ENCODE peak calls at places on chromosomes 7 and 10, in four cellular contexts. One of them, this sample, is unnamed. For H3K27me3 and H3K36me3, the result is how much of the 10 kb centered on the place peaks cover.

GRCh38 chr10:42783181-42783549 is 570 bp downstream of the BMS1 start:
- DNase-seq in kidney epithelial cell: peak
- DNase-seq in naive thymus-derived CD4-positive, alpha-beta T cell: no peak
- DNase-seq in H7: no peak
- DNase-seq in this sample: no peak

GRCh38 chr10:13612654-13613373 is 26.0 kb downstream of the PRPF18 start:
- DNase-seq in kidney epithelial cell: no peak
- DNase-seq in naive thymus-derived CD4-positive, alpha-beta T cell: no peak
- DNase-seq in H7: no peak
- DNase-seq in this sample: no peak

GRCh38 chr10:28845009-28845682 is 167.8 kb downstream of the BAMBI start:
- DNase-seq in kidney epithelial cell: no peak
- DNase-seq in naive thymus-derived CD4-positive, alpha-beta T cell: no peak
- DNase-seq in H7: no peak
- DNase-seq in this sample: no peak

GRCh38 chr7:42964849-42965805 is 33.0 kb downstream of the MRPL32 start:
- DNase-seq in kidney epithelial cell: no peak
- DNase-seq in naive thymus-derived CD4-positive, alpha-beta T cell: no peak
- DNase-seq in H7: no peak
- DNase-seq in this sample: no peak

GRCh38 chr7:22082553-22082885 is 136.8 kb upstream of the CDCA7L start:
- DNase-seq in kidney epithelial cell: no peak
- DNase-seq in naive thymus-derived CD4-positive, alpha-beta T cell: no peak
- DNase-seq in H7: no peak
- DNase-seq in this sample: no peak

GRCh38 chr10:11875499-11876281 is 52.5 kb downstream of the PROSER2 start:
- DNase-seq in kidney epithelial cell: peak
- DNase-seq in naive thymus-derived CD4-positive, alpha-beta T cell: no peak
- DNase-seq in H7: no peak
- DNase-seq in this sample: no peak

GRCh38 chr7:22723171-22723601 is 3.8 kb upstream of the IL6 start:
- DNase-seq in kidney epithelial cell: no peak
- DNase-seq in naive thymus-derived CD4-positive, alpha-beta T cell: no peak
- DNase-seq in H7: no peak
- DNase-seq in this sample: no peak

GRCh38 chr10:63699785-63700184 is 178.6 kb downstream of the REEP3 start:
- DNase-seq in kidney epithelial cell: no peak
- DNase-seq in naive thymus-derived CD4-positive, alpha-beta T cell: no peak
- DNase-seq in H7: no peak
- DNase-seq in this sample: no peak

GRCh38 chr7:36484265-36484664 is 94.6 kb downstream of the ANLN start:
- DNase-seq in kidney epithelial cell: no peak
- DNase-seq in naive thymus-derived CD4-positive, alpha-beta T cell: no peak
- DNase-seq in H7: no peak
- DNase-seq in this sample: no peak

GRCh38 chr7:134757938-134758337 is 21.5 kb upstream of the CALD1 start:
- DNase-seq in kidney epithelial cell: no peak
- DNase-seq in naive thymus-derived CD4-positive, alpha-beta T cell: no peak
- DNase-seq in H7: no peak
- DNase-seq in this sample: no peak

GRCh38 chr7:94578615-94579014 is 69.0 kb downstream of the CASD1 start:
- DNase-seq in kidney epithelial cell: peak
- DNase-seq in naive thymus-derived CD4-positive, alpha-beta T cell: no peak
- DNase-seq in H7: no peak
- DNase-seq in this sample: no peak

GRCh38 chr10:90413196-90413595 is 444.6 kb downstream of the HTR7 start:
- DNase-seq in kidney epithelial cell: no peak
- DNase-seq in naive thymus-derived CD4-positive, alpha-beta T cell: no peak
- DNase-seq in H7: no peak
- DNase-seq in this sample: no peak

GRCh38 chr10:117259279-117259678 is 18.4 kb downstream of the SLC18A2 start:
- DNase-seq in kidney epithelial cell: no peak
- DNase-seq in naive thymus-derived CD4-positive, alpha-beta T cell: no peak
- DNase-seq in H7: no peak
- DNase-seq in this sample: no peak

GRCh38 chr10:132306951-132307751 is 599 bp downstream of the STK32C start:
- DNase-seq in kidney epithelial cell: no peak
- DNase-seq in naive thymus-derived CD4-positive, alpha-beta T cell: peak
- DNase-seq in H7: peak
- DNase-seq in this sample: no peak
- H3K27me3 ChIP-seq in kidney epithelial cell: under half
- H3K27me3 ChIP-seq in naive thymus-derived CD4-positive, alpha-beta T cell: under half
- H3K27me3 ChIP-seq in H7: under half
- H3K27me3 ChIP-seq in this sample: under half

GRCh38 chr10:127137391-127137790 is 59.0 kb downstream of the INSYN2A start:
- DNase-seq in kidney epithelial cell: no peak
- DNase-seq in naive thymus-derived CD4-positive, alpha-beta T cell: no peak
- DNase-seq in H7: no peak
- DNase-seq in this sample: no peak

GRCh38 chr10:127133225-127133624 is 63.2 kb downstream of the INSYN2A start:
- DNase-seq in kidney epithelial cell: no peak
- DNase-seq in naive thymus-derived CD4-positive, alpha-beta T cell: no peak
- DNase-seq in H7: no peak
- DNase-seq in this sample: no peak

GRCh38 chr10:127132434-127132833 is 64.0 kb downstream of the INSYN2A start:
- DNase-seq in kidney epithelial cell: no peak
- DNase-seq in naive thymus-derived CD4-positive, alpha-beta T cell: no peak
- DNase-seq in H7: no peak
- DNase-seq in this sample: no peak

GRCh38 chr10:127133672-127134500 is 62.5 kb downstream of the INSYN2A start:
- DNase-seq in kidney epithelial cell: no peak
- DNase-seq in naive thymus-derived CD4-positive, alpha-beta T cell: no peak
- DNase-seq in H7: no peak
- DNase-seq in this sample: no peak

GRCh38 chr10:127135844-127136577 is 60.4 kb downstream of the INSYN2A start:
- DNase-seq in kidney epithelial cell: no peak
- DNase-seq in naive thymus-derived CD4-positive, alpha-beta T cell: no peak
- DNase-seq in H7: no peak
- DNase-seq in this sample: no peak
- H3K36me3 ChIP-seq in kidney epithelial cell: under half
- H3K36me3 ChIP-seq in naive thymus-derived CD4-positive, alpha-beta T cell: under half
- H3K36me3 ChIP-seq in H7: under half
- H3K36me3 ChIP-seq in this sample: under half

GRCh38 chr10:687583-688286 is 1.7 kb downstream of the DIP2C start:
- DNase-seq in kidney epithelial cell: no peak
- DNase-seq in naive thymus-derived CD4-positive, alpha-beta T cell: no peak
- DNase-seq in H7: peak
- DNase-seq in this sample: no peak
- H3K4me3 ChIP-seq in kidney epithelial cell: peak
- H3K4me3 ChIP-seq in naive thymus-derived CD4-positive, alpha-beta T cell: no peak
- H3K4me3 ChIP-seq in H7: peak
- H3K4me3 ChIP-seq in this sample: no peak

DNA sequence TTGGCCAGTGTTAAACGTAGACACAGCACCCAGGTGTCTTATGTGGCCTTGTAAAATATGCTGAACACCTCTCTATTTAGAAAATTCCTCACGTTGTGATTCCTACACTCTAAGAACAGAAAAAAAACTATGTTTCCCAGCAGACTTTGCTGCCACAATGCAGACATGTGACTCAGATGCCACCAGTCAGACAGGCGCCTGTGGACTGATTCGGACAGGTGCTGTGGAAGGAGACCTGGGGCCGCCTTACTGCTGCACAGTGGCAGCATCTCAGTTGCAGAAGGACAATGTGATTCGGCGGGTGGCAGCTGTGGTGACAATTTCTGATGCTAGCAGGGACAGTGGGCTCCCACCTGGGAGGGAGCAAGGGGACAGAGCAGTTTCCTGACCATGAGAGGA is 88.8 kb downstream of the C10orf90 start:
- DNase-seq in kidney epithelial cell: no peak
- DNase-seq in naive thymus-derived CD4-positive, alpha-beta T cell: no peak
- DNase-seq in H7: no peak
- DNase-seq in this sample: no peak
- H3K27me3 ChIP-seq in kidney epithelial cell: under half
- H3K27me3 ChIP-seq in naive thymus-derived CD4-positive, alpha-beta T cell: under half
- H3K27me3 ChIP-seq in H7: under half
- H3K27me3 ChIP-seq in this sample: under half

DNA sequence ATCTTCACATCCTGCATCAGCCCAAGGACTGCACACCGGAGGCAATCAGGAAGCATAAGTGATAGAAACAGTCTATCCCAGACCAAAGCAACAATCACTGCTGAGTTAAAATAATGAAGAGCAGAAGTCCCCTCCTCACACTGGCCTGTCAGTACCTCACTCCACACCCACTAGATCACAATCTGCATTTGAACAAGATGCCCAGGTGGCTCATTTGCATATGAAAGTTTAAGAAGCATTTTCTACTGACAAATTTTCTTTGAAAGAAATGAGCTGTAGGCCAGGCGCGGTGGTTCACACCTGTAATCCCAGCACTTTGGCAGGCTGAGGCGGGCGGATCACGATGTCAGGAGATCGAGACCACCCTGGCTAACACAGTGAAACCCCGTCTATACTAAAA is 77.4 kb downstream of the CUL2 start:
- DNase-seq in kidney epithelial cell: no peak
- DNase-seq in naive thymus-derived CD4-positive, alpha-beta T cell: no peak
- DNase-seq in H7: peak
- DNase-seq in this sample: no peak
- H3K36me3 ChIP-seq in kidney epithelial cell: under half
- H3K36me3 ChIP-seq in naive thymus-derived CD4-positive, alpha-beta T cell: under half
- H3K36me3 ChIP-seq in H7: under half
- H3K36me3 ChIP-seq in this sample: under half